ENCODE peak calls at places on chromosomes 11 and 22, in seven cellular contexts. One of them, this sample, is unnamed. For H3K27me3, the result is how much of the 10 kb centered on the place peaks cover.

GRCh38 chr11:124934862-124935547 is 842 bp downstream of the HEPACAM start:
- DNase-seq in body of pancreas: no peak
- DNase-seq in upper lobe of right lung: no peak
- DNase-seq in neural progenitor cell: no peak
- DNase-seq in AG04450: peak
- DNase-seq in bronchial epithelial cell: peak
- DNase-seq in Panc1: no peak
- DNase-seq in this sample: peak

GRCh38 chr11:48081151-48082010 is 101.0 kb downstream of the PTPRJ start:
- DNase-seq in upper lobe of right lung: no peak
- DNase-seq in bronchial epithelial cell: peak
- DNase-seq in body of pancreas: peak
- DNase-seq in neural progenitor cell: no peak
- DNase-seq in Panc1: no peak
- DNase-seq in AG04450: no peak
- DNase-seq in this sample: peak

GRCh38 chr11:57735655-57736298 is 5.5 kb upstream of the SELENOH start:
- DNase-seq in AG04450: no peak
- DNase-seq in upper lobe of right lung: no peak
- DNase-seq in neural progenitor cell: no peak
- DNase-seq in Panc1: no peak
- DNase-seq in bronchial epithelial cell: no peak
- DNase-seq in body of pancreas: no peak
- DNase-seq in this sample: no peak

GRCh38 chr11:111417766-111418435 is 38.8 kb upstream of the POU2AF1 start:
- DNase-seq in upper lobe of right lung: no peak
- DNase-seq in body of pancreas: peak
- DNase-seq in bronchial epithelial cell: peak
- DNase-seq in Panc1: no peak
- DNase-seq in neural progenitor cell: no peak
- DNase-seq in AG04450: peak
- DNase-seq in this sample: peak

GRCh38 chr11:114296190-114296978 is at the start of gene NNMT:
- DNase-seq in body of pancreas: peak
- DNase-seq in upper lobe of right lung: peak
- DNase-seq in neural progenitor cell: no peak
- DNase-seq in Panc1: no peak
- DNase-seq in bronchial epithelial cell: peak
- DNase-seq in AG04450: peak
- DNase-seq in this sample: peak

GRCh38 chr22:48892571-48893287 is 934.9 kb downstream of the BRD1 start:
- DNase-seq in upper lobe of right lung: peak
- DNase-seq in AG04450: no peak
- DNase-seq in body of pancreas: no peak
- DNase-seq in bronchial epithelial cell: no peak
- DNase-seq in neural progenitor cell: no peak
- DNase-seq in Panc1: no peak
- DNase-seq in this sample: no peak

GRCh38 chr22:45452565-45453449 is 39.3 kb downstream of the RIBC2 start:
- DNase-seq in Panc1: no peak
- DNase-seq in neural progenitor cell: no peak
- DNase-seq in upper lobe of right lung: no peak
- DNase-seq in bronchial epithelial cell: no peak
- DNase-seq in body of pancreas: no peak
- DNase-seq in AG04450: no peak
- DNase-seq in this sample: no peak

GRCh38 chr22:23542933-23543332 is 37.2 kb downstream of the IGLL1 start:
- DNase-seq in AG04450: no peak
- DNase-seq in Panc1: no peak
- DNase-seq in body of pancreas: no peak
- DNase-seq in bronchial epithelial cell: peak
- DNase-seq in upper lobe of right lung: no peak
- DNase-seq in neural progenitor cell: no peak
- DNase-seq in this sample: no peak

GRCh38 chr11:2944953-2945756 is 15.9 kb upstream of the PHLDA2 start:
- DNase-seq in AG04450: peak
- DNase-seq in body of pancreas: peak
- DNase-seq in neural progenitor cell: peak
- DNase-seq in bronchial epithelial cell: peak
- DNase-seq in upper lobe of right lung: peak
- DNase-seq in Panc1: no peak
- DNase-seq in this sample: peak

GRCh38 chr11:16604784-16605439 is 133.5 kb upstream of the C11orf58 start:
- DNase-seq in upper lobe of right lung: peak
- DNase-seq in body of pancreas: peak
- DNase-seq in neural progenitor cell: peak
- DNase-seq in bronchial epithelial cell: peak
- DNase-seq in AG04450: no peak
- DNase-seq in Panc1: no peak
- DNase-seq in this sample: no peak

GRCh38 chr22:38973289-38974169 is 8.6 kb upstream of the APOBEC3B start:
- DNase-seq in bronchial epithelial cell: peak
- DNase-seq in AG04450: no peak
- DNase-seq in neural progenitor cell: peak
- DNase-seq in body of pancreas: no peak
- DNase-seq in upper lobe of right lung: no peak
- DNase-seq in Panc1: peak
- DNase-seq in this sample: no peak

GRCh38 chr22:26671317-26672059 is 14.1 kb downstream of the MIAT start:
- DNase-seq in bronchial epithelial cell: peak
- DNase-seq in upper lobe of right lung: peak
- DNase-seq in AG04450: no peak
- DNase-seq in neural progenitor cell: no peak
- DNase-seq in body of pancreas: peak
- DNase-seq in Panc1: no peak
- DNase-seq in this sample: no peak

GRCh38 chr11:130213143-130213978 is 53.8 kb downstream of the ST14 start:
- DNase-seq in AG04450: no peak
- DNase-seq in neural progenitor cell: peak
- DNase-seq in Panc1: peak
- DNase-seq in bronchial epithelial cell: peak
- DNase-seq in upper lobe of right lung: peak
- DNase-seq in body of pancreas: peak
- DNase-seq in this sample: no peak

GRCh38 chr22:50192056-50192824 is 6.5 kb downstream of the TRABD start:
- DNase-seq in body of pancreas: peak
- DNase-seq in AG04450: no peak
- DNase-seq in neural progenitor cell: no peak
- DNase-seq in upper lobe of right lung: no peak
- DNase-seq in Panc1: no peak
- DNase-seq in bronchial epithelial cell: peak
- DNase-seq in this sample: no peak

GRCh38 chr11:68650801-68651200 is 33.5 kb upstream of the GAL start:
- DNase-seq in AG04450: no peak
- DNase-seq in neural progenitor cell: no peak
- DNase-seq in bronchial epithelial cell: no peak
- DNase-seq in upper lobe of right lung: no peak
- DNase-seq in Panc1: no peak
- DNase-seq in body of pancreas: no peak
- DNase-seq in this sample: no peak

GRCh38 chr11:113182288-113182687 is 132.1 kb upstream of the TTC12 start:
- DNase-seq in AG04450: no peak
- DNase-seq in body of pancreas: no peak
- DNase-seq in neural progenitor cell: no peak
- DNase-seq in Panc1: no peak
- DNase-seq in upper lobe of right lung: no peak
- DNase-seq in bronchial epithelial cell: no peak
- DNase-seq in this sample: no peak

GRCh38 chr22:32083814-32084213 is 40.8 kb downstream of the SLC5A1 start:
- DNase-seq in upper lobe of right lung: no peak
- DNase-seq in AG04450: no peak
- DNase-seq in bronchial epithelial cell: no peak
- DNase-seq in Panc1: no peak
- DNase-seq in neural progenitor cell: no peak
- DNase-seq in body of pancreas: no peak
- DNase-seq in this sample: no peak

GRCh38 chr11:129375731-129376657 is at the start of gene BARX2:
- DNase-seq in upper lobe of right lung: peak
- DNase-seq in Panc1: peak
- DNase-seq in neural progenitor cell: peak
- DNase-seq in bronchial epithelial cell: peak
- DNase-seq in body of pancreas: peak
- DNase-seq in AG04450: peak
- DNase-seq in this sample: peak

GRCh38 chr11:100740440-100740839 is 53.4 kb downstream of the ARHGAP42 start:
- DNase-seq in Panc1: no peak
- DNase-seq in bronchial epithelial cell: no peak
- DNase-seq in upper lobe of right lung: no peak
- DNase-seq in body of pancreas: no peak
- DNase-seq in neural progenitor cell: no peak
- DNase-seq in AG04450: no peak
- DNase-seq in this sample: no peak

DNA sequence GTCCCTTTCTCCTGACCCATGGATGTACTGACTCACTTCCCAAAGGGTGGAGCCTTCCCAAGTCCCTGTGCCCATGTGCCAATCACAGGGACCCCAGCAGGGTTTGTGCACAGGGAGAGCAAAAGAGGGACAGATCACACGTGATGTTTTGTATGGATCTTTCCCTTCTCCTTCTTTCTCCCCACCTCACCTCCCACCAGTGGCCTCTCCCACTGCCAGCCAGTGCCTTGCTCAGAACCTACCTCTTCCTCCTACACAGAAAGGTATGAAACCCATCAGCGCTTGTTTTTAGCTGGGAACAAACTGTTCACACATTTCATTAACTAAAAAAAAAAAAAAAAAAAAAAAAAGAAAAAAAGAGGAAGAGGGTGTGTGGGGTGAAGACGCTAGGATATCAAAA is 112.9 kb downstream of the DSCAML1 start:
- DNase-seq in neural progenitor cell: no peak
- DNase-seq in upper lobe of right lung: no peak
- DNase-seq in Panc1: no peak
- DNase-seq in body of pancreas: no peak
- DNase-seq in AG04450: no peak
- DNase-seq in bronchial epithelial cell: no peak
- DNase-seq in this sample: no peak
- H3K27me3 ChIP-seq in neural progenitor cell: under half
- H3K27me3 ChIP-seq in upper lobe of right lung: under half
- H3K27me3 ChIP-seq in Panc1: under half
- H3K27me3 ChIP-seq in body of pancreas: under half
- H3K27me3 ChIP-seq in AG04450: under half
- H3K27me3 ChIP-seq in bronchial epithelial cell: under half
- H3K27me3 ChIP-seq in this sample: under half

DNA sequence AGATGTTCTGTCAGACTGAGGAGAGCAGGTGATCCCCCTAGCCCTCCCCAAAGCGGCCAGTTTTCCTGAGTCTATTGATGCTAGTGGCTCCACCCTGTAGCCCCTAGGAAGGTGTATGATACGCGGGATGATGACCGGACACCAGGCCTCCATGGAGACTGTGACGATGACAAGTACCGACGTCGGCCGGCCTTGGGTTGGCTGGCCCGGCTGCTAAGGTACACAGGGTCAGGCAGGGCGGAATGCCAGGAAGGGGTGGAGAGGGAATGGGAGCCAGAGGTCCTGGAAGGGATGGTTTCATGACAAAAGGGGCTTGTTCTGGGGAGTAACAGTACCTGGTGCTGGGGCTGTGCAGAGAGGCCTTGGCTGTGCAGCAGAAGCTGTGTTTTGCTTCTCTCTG is 3.2 kb downstream of the ZFPL1 start:
- DNase-seq in neural progenitor cell: no peak
- DNase-seq in Panc1: no peak
- DNase-seq in upper lobe of right lung: no peak
- DNase-seq in AG04450: no peak
- DNase-seq in bronchial epithelial cell: no peak
- DNase-seq in body of pancreas: no peak
- DNase-seq in this sample: no peak
- H3K4me3 ChIP-seq in neural progenitor cell: no peak
- H3K4me3 ChIP-seq in Panc1: no peak
- H3K4me3 ChIP-seq in upper lobe of right lung: no peak
- H3K4me3 ChIP-seq in AG04450: no peak
- H3K4me3 ChIP-seq in bronchial epithelial cell: no peak
- H3K4me3 ChIP-seq in body of pancreas: no peak
- H3K4me3 ChIP-seq in this sample: no peak

GRCh38 chr11:17839450-17839849 is 104.9 kb downstream of the KCNC1 start:
- DNase-seq in neural progenitor cell: no peak
- DNase-seq in AG04450: no peak
- DNase-seq in body of pancreas: no peak
- DNase-seq in Panc1: no peak
- DNase-seq in upper lobe of right lung: no peak
- DNase-seq in bronchial epithelial cell: no peak
- DNase-seq in this sample: no peak

GRCh38 chr11:17838102-17838501 is 103.5 kb downstream of the KCNC1 start:
- DNase-seq in Panc1: no peak
- DNase-seq in neural progenitor cell: no peak
- DNase-seq in upper lobe of right lung: no peak
- DNase-seq in body of pancreas: no peak
- DNase-seq in AG04450: no peak
- DNase-seq in bronchial epithelial cell: no peak
- DNase-seq in this sample: no peak

GRCh38 chr11:17845431-17845881 is 110.9 kb downstream of the KCNC1 start:
- DNase-seq in Panc1: no peak
- DNase-seq in body of pancreas: no peak
- DNase-seq in neural progenitor cell: no peak
- DNase-seq in AG04450: peak
- DNase-seq in bronchial epithelial cell: peak
- DNase-seq in upper lobe of right lung: no peak
- DNase-seq in this sample: no peak

GRCh38 chr11:17839973-17840611 is 105.5 kb downstream of the KCNC1 start:
- DNase-seq in AG04450: no peak
- DNase-seq in body of pancreas: no peak
- DNase-seq in upper lobe of right lung: no peak
- DNase-seq in Panc1: no peak
- DNase-seq in neural progenitor cell: no peak
- DNase-seq in bronchial epithelial cell: peak
- DNase-seq in this sample: no peak
- TF ChIP-seq CTCF in AG04450: no peak
- TF ChIP-seq CTCF in body of pancreas: no peak
- TF ChIP-seq CTCF in upper lobe of right lung: no peak
- TF ChIP-seq CTCF in Panc1: no peak
- TF ChIP-seq CTCF in neural progenitor cell: no peak
- TF ChIP-seq CTCF in bronchial epithelial cell: no peak
- TF ChIP-seq CTCF in this sample: no peak

DNA sequence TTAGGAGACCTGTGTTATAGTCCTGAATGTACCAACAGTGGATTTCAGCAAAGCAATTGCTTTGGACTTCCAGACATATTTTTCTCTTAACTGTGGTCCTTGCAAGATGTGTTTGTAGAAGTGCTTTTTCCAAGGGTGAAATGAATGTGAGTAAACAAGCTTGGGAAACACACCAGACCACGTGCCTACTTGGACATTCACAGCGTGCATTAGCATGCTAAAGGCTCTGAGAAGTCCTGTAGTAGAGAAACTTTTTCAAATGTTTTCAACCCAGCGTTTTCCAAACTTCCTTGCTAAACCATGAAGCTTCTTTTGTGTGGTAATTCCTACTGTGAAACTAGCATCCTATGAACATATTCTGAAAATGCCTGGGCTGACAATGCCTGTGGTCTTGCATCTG is 91.2 kb upstream of the DBX1 start:
- DNase-seq in upper lobe of right lung: no peak
- DNase-seq in bronchial epithelial cell: no peak
- DNase-seq in body of pancreas: no peak
- DNase-seq in AG04450: no peak
- DNase-seq in neural progenitor cell: no peak
- DNase-seq in Panc1: no peak
- DNase-seq in this sample: no peak
- H3K27me3 ChIP-seq in upper lobe of right lung: under half
- H3K27me3 ChIP-seq in bronchial epithelial cell: under half
- H3K27me3 ChIP-seq in body of pancreas: under half
- H3K27me3 ChIP-seq in AG04450: under half
- H3K27me3 ChIP-seq in neural progenitor cell: under half
- H3K27me3 ChIP-seq in Panc1: under half
- H3K27me3 ChIP-seq in this sample: under half

This sample was measured in kidney epithelial cell.